ENCODE peak calls at places on chromosomes 4 and X, in five cellular contexts. One of them, this sample, is unnamed.

GRCh38 chr4:23789765-23790164 is 100.1 kb downstream of the PPARGC1A start:
- DNase-seq in suprapubic skin: peak; percentile 66
- DNase-seq in HFF-Myc: peak; percentile 10
- DNase-seq in fibroblast of lung: peak; percentile 90
- DNase-seq in GM12865: no peak
- DNase-seq in this sample: peak; percentile 75

GRCh38 chr4:59247032-59247431 is 1953.1 kb upstream of the ADGRL3 start:
- DNase-seq in suprapubic skin: no peak
- DNase-seq in HFF-Myc: no peak
- DNase-seq in fibroblast of lung: peak; percentile 0
- DNase-seq in GM12865: peak; percentile 1
- DNase-seq in this sample: no peak

GRCh38 chr4:38007645-38008044 is 47.4 kb downstream of the PTTG2 start:
- DNase-seq in suprapubic skin: no peak
- DNase-seq in HFF-Myc: no peak
- DNase-seq in fibroblast of lung: no peak
- DNase-seq in GM12865: no peak
- DNase-seq in this sample: no peak

GRCh38 chrX:132631579-132632232 is 142.9 kb upstream of the MBNL3 start:
- DNase-seq in suprapubic skin: no peak
- DNase-seq in HFF-Myc: no peak
- DNase-seq in fibroblast of lung: peak; percentile 51
- DNase-seq in GM12865: peak; percentile 23
- DNase-seq in this sample: no peak

GRCh38 chr4:3802571-3803474 is 36.6 kb downstream of the ADRA2C start:
- DNase-seq in suprapubic skin: no peak
- DNase-seq in HFF-Myc: no peak
- DNase-seq in fibroblast of lung: no peak
- DNase-seq in GM12865: no peak
- DNase-seq in this sample: no peak

GRCh38 chrX:9037296-9037695 is 3.4 kb upstream of the FAM9B start:
- DNase-seq in suprapubic skin: no peak
- DNase-seq in HFF-Myc: no peak
- DNase-seq in fibroblast of lung: no peak
- DNase-seq in GM12865: no peak
- DNase-seq in this sample: no peak

GRCh38 chr4:18636001-18636680 is 614.6 kb upstream of the LCORL start:
- DNase-seq in suprapubic skin: no peak
- DNase-seq in HFF-Myc: no peak
- DNase-seq in fibroblast of lung: no peak
- DNase-seq in GM12865: no peak
- DNase-seq in this sample: no peak

GRCh38 chrX:153999359-154000037 is 20.2 kb downstream of the IRAK1 start:
- DNase-seq in suprapubic skin: no peak
- DNase-seq in HFF-Myc: no peak
- DNase-seq in fibroblast of lung: no peak
- DNase-seq in GM12865: no peak
- DNase-seq in this sample: no peak

GRCh38 chr4:8850074-8850829 is 21.4 kb downstream of the HMX1 start:
- DNase-seq in suprapubic skin: peak; percentile 48
- DNase-seq in HFF-Myc: no peak
- DNase-seq in fibroblast of lung: no peak
- DNase-seq in GM12865: no peak
- DNase-seq in this sample: no peak

GRCh38 chr4:107791902-107792301 is 32.8 kb upstream of the SGMS2 start:
- DNase-seq in suprapubic skin: no peak
- DNase-seq in HFF-Myc: no peak
- DNase-seq in fibroblast of lung: no peak
- DNase-seq in GM12865: no peak
- DNase-seq in this sample: no peak

GRCh38 chrX:68843992-68844391 is 15.2 kb downstream of the EFNB1 start:
- DNase-seq in suprapubic skin: no peak
- DNase-seq in HFF-Myc: no peak
- DNase-seq in fibroblast of lung: no peak
- DNase-seq in GM12865: no peak
- DNase-seq in this sample: no peak

GRCh38 chr4:1055721-1056590 is 44.5 kb downstream of the FGFRL1 start:
- DNase-seq in suprapubic skin: peak; percentile 68
- DNase-seq in HFF-Myc: no peak
- DNase-seq in fibroblast of lung: peak; percentile 18
- DNase-seq in GM12865: peak; percentile 47
- DNase-seq in this sample: no peak

GRCh38 chr4:98619197-98619596 is 39.2 kb downstream of the TSPAN5 start:
- DNase-seq in suprapubic skin: no peak
- DNase-seq in HFF-Myc: no peak
- DNase-seq in fibroblast of lung: no peak
- DNase-seq in GM12865: no peak
- DNase-seq in this sample: no peak

DNA sequence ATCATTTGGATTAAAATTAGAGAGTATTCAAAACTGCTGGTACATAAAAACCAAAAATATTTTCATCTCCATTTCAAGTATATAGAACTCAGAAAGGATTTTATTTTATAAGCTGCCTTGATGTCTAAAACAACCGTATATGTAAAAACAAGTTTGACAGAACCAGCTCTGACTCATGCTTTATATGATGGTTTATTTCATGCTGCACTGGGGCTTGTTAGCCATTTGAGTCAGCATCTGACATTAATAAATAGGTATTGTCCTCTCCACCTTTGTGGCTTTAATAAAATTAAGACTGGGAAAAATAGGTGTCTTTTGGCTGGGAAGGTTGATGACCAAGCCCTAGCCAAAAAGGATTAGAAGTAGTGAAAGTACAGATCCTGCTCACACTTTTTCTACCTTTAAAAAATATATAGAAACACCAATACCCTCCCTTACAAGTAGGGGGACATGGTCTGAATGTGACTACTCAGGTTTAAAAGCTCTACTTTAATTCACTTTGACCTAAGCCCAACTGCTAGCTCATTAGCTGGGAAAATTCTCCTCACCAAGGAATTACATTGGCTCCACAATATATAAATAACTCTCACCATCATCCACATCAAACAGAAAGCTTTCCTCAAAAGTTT is 228.1 kb downstream of the ADAMTS3 start:
- DNase-seq in suprapubic skin: no peak
- DNase-seq in HFF-Myc: no peak
- DNase-seq in fibroblast of lung: peak; percentile 9
- DNase-seq in GM12865: no peak
- DNase-seq in this sample: no peak
- TF ChIP-seq CTCF in suprapubic skin: no peak
- TF ChIP-seq CTCF in HFF-Myc: no peak
- TF ChIP-seq CTCF in fibroblast of lung: no peak
- TF ChIP-seq CTCF in GM12865: no peak
- TF ChIP-seq CTCF in this sample: no peak

GRCh38 chrX:445727-446126 is 59.0 kb upstream of the PPP2R3B start:
- DNase-seq in suprapubic skin: no peak
- DNase-seq in HFF-Myc: no peak
- DNase-seq in fibroblast of lung: no peak
- DNase-seq in GM12865: no peak
- DNase-seq in this sample: no peak
- H3K4me3 ChIP-seq in suprapubic skin: no peak overlapping the region
- H3K4me3 ChIP-seq in HFF-Myc: no peak overlapping the region
- H3K4me3 ChIP-seq in fibroblast of lung: no peak overlapping the region
- H3K4me3 ChIP-seq in GM12865: no peak overlapping the region
- H3K4me3 ChIP-seq in this sample: no peak overlapping the region

GRCh38 chrX:123884809-123885408 is 25.1 kb downstream of the XIAP start:
- DNase-seq in suprapubic skin: no peak
- DNase-seq in HFF-Myc: no peak
- DNase-seq in fibroblast of lung: peak; percentile 67
- DNase-seq in GM12865: peak; percentile 65
- DNase-seq in this sample: no peak
- TF ChIP-seq CTCF in suprapubic skin: peak; percentile 19
- TF ChIP-seq CTCF in HFF-Myc: peak; percentile 31
- TF ChIP-seq CTCF in fibroblast of lung: peak; percentile 48
- TF ChIP-seq CTCF in GM12865: peak; percentile 26
- TF ChIP-seq CTCF in this sample: peak; percentile 44

GRCh38 chr4:146633471-146633800 is 5.3 kb upstream of the POU4F2 start:
- DNase-seq in suprapubic skin: no peak
- DNase-seq in HFF-Myc: no peak
- DNase-seq in fibroblast of lung: no peak
- DNase-seq in GM12865: no peak
- DNase-seq in this sample: no peak
- H3K4me3 ChIP-seq in suprapubic skin: no peak overlapping the region
- H3K4me3 ChIP-seq in HFF-Myc: no peak overlapping the region
- H3K4me3 ChIP-seq in fibroblast of lung: no peak overlapping the region
- H3K4me3 ChIP-seq in GM12865: no peak overlapping the region
- H3K4me3 ChIP-seq in this sample: no peak overlapping the region

GRCh38 chr4:93791570-93792195 is 36.9 kb upstream of the ATOH1 start:
- DNase-seq in suprapubic skin: no peak
- DNase-seq in HFF-Myc: peak; percentile 19
- DNase-seq in fibroblast of lung: peak; percentile 62
- DNase-seq in GM12865: peak; percentile 58
- DNase-seq in this sample: no peak

GRCh38 chr4:93786149-93786548 is 42.4 kb upstream of the ATOH1 start:
- DNase-seq in suprapubic skin: no peak
- DNase-seq in HFF-Myc: no peak
- DNase-seq in fibroblast of lung: no peak
- DNase-seq in GM12865: no peak
- DNase-seq in this sample: no peak

GRCh38 chr4:93788712-93789111 is 39.8 kb upstream of the ATOH1 start:
- DNase-seq in suprapubic skin: no peak
- DNase-seq in HFF-Myc: peak; percentile 6
- DNase-seq in fibroblast of lung: peak; percentile 39
- DNase-seq in GM12865: peak; percentile 31
- DNase-seq in this sample: no peak
- TF ChIP-seq CTCF in suprapubic skin: no peak
- TF ChIP-seq CTCF in HFF-Myc: peak; percentile 36
- TF ChIP-seq CTCF in fibroblast of lung: peak; percentile 68
- TF ChIP-seq CTCF in GM12865: peak; percentile 40
- TF ChIP-seq CTCF in this sample: peak; percentile 54